ENCODE peak calls at places on chromosomes 5 and 9, in five cellular contexts. N is effector memory CD4-positive, alpha-beta T cell; Y is activated naive CD4-positive, alpha-beta T cell treated with Interleukin-2 at 50 U/mL for 16 hours; L is H54; B is skeletal muscle cell. F is an unnamed sample.

GRCh38 chr9:96408409-96409280 is 9.5 kb downstream of the ZNF367 start:
- DNase-seq in Y (no peak), N (no peak), L (no peak), B (no peak), F (no peak)

GRCh38 chr9:106880863-106881262 is 17.9 kb downstream of the ZNF462 start:
- DNase-seq in Y (no peak), B (no peak), L (no peak), N (no peak), F (no peak)

GRCh38 chr5:5128766-5129165 is 11.4 kb upstream of the ADAMTS16 start:
- DNase-seq in Y (no peak), L (no peak), N (no peak), B (no peak), F (no peak)

GRCh38 chr9:3597792-3598191 is 72.0 kb upstream of the RFX3 start:
- DNase-seq in L (no peak), Y (no peak), N (no peak), B (no peak), F (no peak)

GRCh38 chr5:91499943-91500531 is 116.9 kb upstream of the ARRDC3 start:
- DNase-seq in Y (no peak), B (peak), N (no peak), L (peak), F (peak)

GRCh38 chr9:15977438-15977837 is 424.6 kb downstream of the CCDC171 start:
- DNase-seq in B (no peak), L (no peak), Y (no peak), N (no peak), F (no peak)

GRCh38 chr9:75041041-75041440 is 12.9 kb upstream of the CARNMT1 start:
- DNase-seq in L (no peak), B (no peak), Y (no peak), N (no peak), F (no peak)

GRCh38 chr9:127626752-127627493 is 14.8 kb downstream of the STXBP1 start:
- DNase-seq in L (no peak), Y (no peak), N (no peak), B (no peak), F (no peak)

GRCh38 chr5:112417931-112418358 is 1.1 kb downstream of the EPB41L4A start:
- DNase-seq in Y (peak), L (no peak), N (no peak), B (no peak), F (peak)

GRCh38 chr9:3043369-3043768 is 199.5 kb upstream of the PUM3 start:
- DNase-seq in B (no peak), N (no peak), L (no peak), Y (no peak), F (peak)

GRCh38 chr9:120583958-120584369 is 4.0 kb upstream of the CDK5RAP2 start:
- DNase-seq in N (peak), B (peak), Y (peak), L (peak), F (peak)

GRCh38 chr9:15121591-15121990 is 185.4 kb downstream of the TTC39B start:
- DNase-seq in Y (no peak), L (no peak), B (no peak), N (no peak), F (no peak)

GRCh38 chr9:120902824-120903608 is 23.6 kb downstream of the TRAF1 start:
- DNase-seq in B (no peak), Y (no peak), L (no peak), N (no peak), F (no peak)

GRCh38 chr5:65141487-65141886 is 340.2 kb downstream of the ADAMTS6 start:
- DNase-seq in L (no peak), N (no peak), Y (no peak), B (no peak), F (no peak)

GRCh38 chr9:125758986-125759811 is 12.0 kb downstream of the PBX3 start:
- DNase-seq in B (no peak), L (no peak), N (no peak), Y (no peak), F (peak)

GRCh38 chr5:109406719-109407118 is 3.1 kb downstream of the PJA2 start:
- DNase-seq in N (no peak), L (no peak), Y (no peak), B (no peak), F (no peak)

GRCh38 chr5:141686648-141687416 is 4.8 kb upstream of the ARAP3 start:
- DNase-seq in L (no peak), B (no peak), N (no peak), Y (no peak), F (peak)